ENCODE peak calls at places on chromosome 20, in six cellular contexts. One of them, this sample, is unnamed.

GRCh38 chr20:15834857-15835256 is 738.4 kb downstream of the KIF16B start:
- DNase-seq in body of pancreas: no peak
- DNase-seq in pancreas: no peak
- DNase-seq in IMR-90: no peak
- DNase-seq in foreskin fibroblast: no peak
- DNase-seq in AG09309: no peak
- DNase-seq in this sample: no peak

GRCh38 chr20:33211817-33212424 is 5.2 kb upstream of the BPIFA3 start:
- DNase-seq in body of pancreas: peak
- DNase-seq in pancreas: peak
- DNase-seq in IMR-90: peak
- DNase-seq in foreskin fibroblast: peak
- DNase-seq in AG09309: no peak
- DNase-seq in this sample: peak

GRCh38 chr20:23782366-23782983 is 31.7 kb upstream of the CST1 start:
- DNase-seq in body of pancreas: no peak
- DNase-seq in pancreas: no peak
- DNase-seq in IMR-90: peak
- DNase-seq in foreskin fibroblast: peak
- DNase-seq in AG09309: no peak
- DNase-seq in this sample: peak

GRCh38 chr20:54062812-54063280 is 7.5 kb downstream of the BCAS1 start:
- DNase-seq in body of pancreas: no peak
- DNase-seq in pancreas: no peak
- DNase-seq in IMR-90: peak
- DNase-seq in foreskin fibroblast: peak
- DNase-seq in AG09309: peak
- DNase-seq in this sample: peak

GRCh38 chr20:23152308-23152892 is 66.3 kb upstream of the CD93 start:
- DNase-seq in body of pancreas: peak
- DNase-seq in pancreas: no peak
- DNase-seq in IMR-90: peak
- DNase-seq in foreskin fibroblast: peak
- DNase-seq in AG09309: peak
- DNase-seq in this sample: no peak

GRCh38 chr20:25195962-25196700 is 619 bp downstream of the ENTPD6 start:
- DNase-seq in body of pancreas: peak
- DNase-seq in pancreas: peak
- DNase-seq in IMR-90: peak
- DNase-seq in foreskin fibroblast: peak
- DNase-seq in AG09309: no peak
- DNase-seq in this sample: no peak

GRCh38 chr20:43988451-43988850 is 73.8 kb downstream of the TOX2 start:
- DNase-seq in body of pancreas: no peak
- DNase-seq in pancreas: no peak
- DNase-seq in IMR-90: peak
- DNase-seq in foreskin fibroblast: no peak
- DNase-seq in AG09309: no peak
- DNase-seq in this sample: no peak

GRCh38 chr20:23622839-23623343 is 14.9 kb downstream of the CST3 start:
- DNase-seq in body of pancreas: peak
- DNase-seq in pancreas: no peak
- DNase-seq in IMR-90: peak
- DNase-seq in foreskin fibroblast: peak
- DNase-seq in AG09309: peak
- DNase-seq in this sample: no peak

GRCh38 chr20:38473353-38473795 is 731 bp downstream of the RALGAPB start:
- DNase-seq in body of pancreas: no peak
- DNase-seq in pancreas: no peak
- DNase-seq in IMR-90: no peak
- DNase-seq in foreskin fibroblast: peak
- DNase-seq in AG09309: no peak
- DNase-seq in this sample: no peak

GRCh38 chr20:35561268-35561667 is 19.4 kb downstream of the ERGIC3 start:
- DNase-seq in body of pancreas: peak
- DNase-seq in pancreas: no peak
- DNase-seq in IMR-90: peak
- DNase-seq in foreskin fibroblast: peak
- DNase-seq in AG09309: peak
- DNase-seq in this sample: no peak

GRCh38 chr20:52483382-52483781 is 291.8 kb upstream of the ZFP64 start:
- DNase-seq in body of pancreas: no peak
- DNase-seq in pancreas: no peak
- DNase-seq in IMR-90: no peak
- DNase-seq in foreskin fibroblast: no peak
- DNase-seq in AG09309: no peak
- DNase-seq in this sample: no peak

GRCh38 chr20:35269055-35269781 is 8.7 kb downstream of the MMP24OS start:
- DNase-seq in body of pancreas: peak
- DNase-seq in pancreas: peak
- DNase-seq in IMR-90: peak
- DNase-seq in foreskin fibroblast: peak
- DNase-seq in AG09309: no peak
- DNase-seq in this sample: peak

GRCh38 chr20:32040142-32040953 is 11.7 kb upstream of the HCK start:
- DNase-seq in body of pancreas: no peak
- DNase-seq in pancreas: no peak
- DNase-seq in IMR-90: no peak
- DNase-seq in foreskin fibroblast: no peak
- DNase-seq in AG09309: no peak
- DNase-seq in this sample: peak

DNA sequence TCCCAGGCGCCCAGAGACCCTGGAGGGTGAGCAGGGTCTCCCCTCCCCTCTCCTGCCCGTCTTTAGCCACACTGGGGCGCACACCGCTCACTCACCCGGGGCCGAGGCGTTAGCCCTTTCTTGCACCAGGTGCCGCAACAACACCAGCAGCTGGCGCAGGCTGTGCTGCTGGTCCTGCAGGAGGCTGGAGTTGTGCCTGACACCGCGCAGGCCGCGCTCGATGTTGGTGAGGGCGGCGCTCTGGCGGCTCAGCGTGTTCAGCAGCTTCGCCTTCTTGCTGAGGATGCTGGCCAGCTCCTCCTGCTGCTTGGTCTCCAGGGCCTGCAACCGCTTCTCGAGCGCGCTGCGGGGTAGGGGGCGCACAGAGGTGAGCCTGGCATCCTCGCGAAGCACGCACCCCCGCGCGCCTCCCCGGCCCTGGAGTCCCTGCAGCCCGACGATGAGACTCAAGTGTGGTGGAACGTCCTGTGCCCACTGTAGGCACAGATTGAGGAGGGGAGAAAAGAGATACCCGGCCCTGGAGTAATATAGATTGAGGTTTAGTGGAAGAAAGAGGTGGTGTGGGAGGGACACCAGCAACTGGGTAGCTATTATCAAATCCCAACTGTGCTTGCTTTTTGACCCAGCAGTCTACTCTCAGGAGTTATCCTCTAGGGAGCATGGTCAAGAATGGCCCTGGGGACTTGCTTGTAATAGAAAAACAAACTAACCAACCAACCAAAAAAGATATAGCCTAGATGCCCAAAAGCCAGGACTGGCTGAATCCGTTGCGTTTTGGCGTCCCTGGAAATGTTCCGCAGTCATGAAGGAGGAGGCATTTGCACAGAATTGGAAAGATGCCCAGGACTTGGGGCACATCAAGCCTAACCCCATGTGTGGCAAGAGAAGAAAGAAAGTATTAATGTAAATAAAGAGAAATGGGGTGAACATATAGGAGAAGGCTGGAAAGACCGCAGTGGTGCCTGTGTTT is 30.9 kb downstream of the ANGPT4 start:
- DNase-seq in body of pancreas: no peak
- DNase-seq in pancreas: no peak
- DNase-seq in IMR-90: peak
- DNase-seq in foreskin fibroblast: peak
- DNase-seq in AG09309: peak
- DNase-seq in this sample: no peak
- TF ChIP-seq CTCF in body of pancreas: no peak
- TF ChIP-seq CTCF in pancreas: no peak
- TF ChIP-seq CTCF in IMR-90: no peak
- TF ChIP-seq CTCF in foreskin fibroblast: no peak
- TF ChIP-seq CTCF in AG09309: no peak
- TF ChIP-seq CTCF in this sample: no peak

GRCh38 chr20:45934046-45934586 is 367 bp upstream of the PCIF1 start:
- DNase-seq in body of pancreas: peak
- DNase-seq in pancreas: peak
- DNase-seq in IMR-90: peak
- DNase-seq in foreskin fibroblast: no peak
- DNase-seq in AG09309: no peak
- DNase-seq in this sample: peak
- TF ChIP-seq CTCF in body of pancreas: no peak
- TF ChIP-seq CTCF in pancreas: no peak
- TF ChIP-seq CTCF in IMR-90: no peak
- TF ChIP-seq CTCF in foreskin fibroblast: no peak
- TF ChIP-seq CTCF in AG09309: no peak
- TF ChIP-seq CTCF in this sample: no peak

GRCh38 chr20:6829510-6830116 is 62.1 kb downstream of the BMP2 start:
- DNase-seq in body of pancreas: no peak
- DNase-seq in pancreas: no peak
- DNase-seq in IMR-90: peak
- DNase-seq in foreskin fibroblast: no peak
- DNase-seq in AG09309: no peak
- DNase-seq in this sample: no peak
- TF ChIP-seq CTCF in body of pancreas: no peak
- TF ChIP-seq CTCF in pancreas: no peak
- TF ChIP-seq CTCF in IMR-90: no peak
- TF ChIP-seq CTCF in foreskin fibroblast: no peak
- TF ChIP-seq CTCF in AG09309: peak
- TF ChIP-seq CTCF in this sample: no peak

DNA sequence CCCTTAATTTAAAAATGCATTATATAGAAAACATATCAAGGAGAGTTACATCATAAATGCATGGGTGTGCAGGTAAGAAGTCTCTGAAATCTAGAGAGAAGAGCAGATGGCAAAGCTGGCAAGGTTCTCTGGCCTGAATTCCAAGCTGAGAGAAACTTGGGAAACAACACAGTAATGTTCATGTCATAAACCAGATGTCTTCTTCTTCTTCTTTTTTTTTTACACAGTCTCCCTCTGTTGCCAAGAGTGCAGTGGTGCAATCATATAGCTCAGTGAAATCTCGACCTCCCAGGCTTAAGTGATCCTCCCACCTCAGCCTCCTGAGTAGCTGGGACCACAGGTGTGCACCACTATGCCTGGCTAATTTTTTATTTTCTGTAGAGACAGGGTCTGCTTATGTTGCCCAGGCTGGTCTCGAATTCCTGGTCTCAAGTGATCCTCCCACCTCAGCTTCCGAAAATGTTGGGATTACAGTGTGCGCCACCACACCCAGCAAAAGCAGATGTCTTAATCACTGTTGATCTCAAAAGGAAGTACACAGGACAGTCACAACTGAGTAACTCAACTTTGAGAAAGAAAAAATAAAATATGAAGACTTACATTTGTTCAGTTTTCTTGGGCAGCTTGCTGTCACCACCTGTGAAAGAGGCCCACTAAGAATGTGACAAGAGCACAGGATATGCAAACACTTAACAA is 77.3 kb downstream of the DNAAF9 start:
- DNase-seq in body of pancreas: no peak
- DNase-seq in pancreas: no peak
- DNase-seq in IMR-90: peak
- DNase-seq in foreskin fibroblast: peak
- DNase-seq in AG09309: peak
- DNase-seq in this sample: no peak
- TF ChIP-seq CTCF in body of pancreas: no peak
- TF ChIP-seq CTCF in pancreas: no peak
- TF ChIP-seq CTCF in IMR-90: peak
- TF ChIP-seq CTCF in foreskin fibroblast: peak
- TF ChIP-seq CTCF in AG09309: peak
- TF ChIP-seq CTCF in this sample: no peak

GRCh38 chr20:62570897-62571666 is 71.2 kb upstream of the SLCO4A1 start:
- DNase-seq in body of pancreas: no peak
- DNase-seq in pancreas: no peak
- DNase-seq in IMR-90: no peak
- DNase-seq in foreskin fibroblast: no peak
- DNase-seq in AG09309: no peak
- DNase-seq in this sample: no peak

GRCh38 chr20:62569615-62570014 is 72.7 kb upstream of the SLCO4A1 start:
- DNase-seq in body of pancreas: no peak
- DNase-seq in pancreas: no peak
- DNase-seq in IMR-90: no peak
- DNase-seq in foreskin fibroblast: no peak
- DNase-seq in AG09309: no peak
- DNase-seq in this sample: no peak

GRCh38 chr20:62570403-62570802 is 71.9 kb upstream of the SLCO4A1 start:
- DNase-seq in body of pancreas: no peak
- DNase-seq in pancreas: no peak
- DNase-seq in IMR-90: no peak
- DNase-seq in foreskin fibroblast: no peak
- DNase-seq in AG09309: no peak
- DNase-seq in this sample: no peak

GRCh38 chr20:62572980-62573379 is 69.3 kb upstream of the SLCO4A1 start:
- DNase-seq in body of pancreas: no peak
- DNase-seq in pancreas: no peak
- DNase-seq in IMR-90: no peak
- DNase-seq in foreskin fibroblast: no peak
- DNase-seq in AG09309: no peak
- DNase-seq in this sample: no peak

GRCh38 chr20:62571667-62572344 is 70.5 kb upstream of the SLCO4A1 start:
- DNase-seq in body of pancreas: no peak
- DNase-seq in pancreas: no peak
- DNase-seq in IMR-90: no peak
- DNase-seq in foreskin fibroblast: no peak
- DNase-seq in AG09309: no peak
- DNase-seq in this sample: peak
- TF ChIP-seq CTCF in body of pancreas: no peak
- TF ChIP-seq CTCF in pancreas: no peak
- TF ChIP-seq CTCF in IMR-90: no peak
- TF ChIP-seq CTCF in foreskin fibroblast: no peak
- TF ChIP-seq CTCF in AG09309: no peak
- TF ChIP-seq CTCF in this sample: no peak